ENCODE peak calls at places on chromosomes 13 and 19, in four cellular contexts. One of them, this sample, is unnamed.

GRCh38 chr13:112729408-112729807 is 39.6 kb downstream of the ATP11A start:
- DNase-seq in HepG2: no peak
- DNase-seq in K562: no peak
- DNase-seq in SK-N-SH: no peak
- DNase-seq in this sample: no peak

GRCh38 chr19:2827840-2828489 is 8.3 kb downstream of the ZNF554 start:
- DNase-seq in HepG2: no peak
- DNase-seq in K562: no peak
- DNase-seq in SK-N-SH: no peak
- DNase-seq in this sample: peak

GRCh38 chr19:621819-622218 is 11.5 kb downstream of the POLRMT start:
- DNase-seq in HepG2: no peak
- DNase-seq in K562: no peak
- DNase-seq in SK-N-SH: no peak
- DNase-seq in this sample: no peak

GRCh38 chr19:39506944-39507714 is 7.8 kb upstream of the SELENOV start:
- DNase-seq in HepG2: peak
- DNase-seq in K562: peak
- DNase-seq in SK-N-SH: peak
- DNase-seq in this sample: no peak

GRCh38 chr13:27943951-27944350 is 24.2 kb downstream of the PDX1 start:
- DNase-seq in HepG2: no peak
- DNase-seq in K562: no peak
- DNase-seq in SK-N-SH: no peak
- DNase-seq in this sample: no peak

GRCh38 chr13:112859817-112860190 is 109.2 kb upstream of the MCF2L start:
- DNase-seq in HepG2: no peak
- DNase-seq in K562: no peak
- DNase-seq in SK-N-SH: peak
- DNase-seq in this sample: no peak

GRCh38 chr19:17205237-17206140 is 9.7 kb upstream of the USE1 start:
- DNase-seq in HepG2: peak
- DNase-seq in K562: peak
- DNase-seq in SK-N-SH: peak
- DNase-seq in this sample: no peak

GRCh38 chr13:66657165-66657895 is 572.8 kb downstream of the PCDH9 start:
- DNase-seq in HepG2: peak
- DNase-seq in K562: no peak
- DNase-seq in SK-N-SH: peak
- DNase-seq in this sample: no peak

GRCh38 chr19:43763473-43763939 is 8.7 kb upstream of the SMG9 start:
- DNase-seq in HepG2: no peak
- DNase-seq in K562: no peak
- DNase-seq in SK-N-SH: no peak
- DNase-seq in this sample: no peak

GRCh38 chr13:75794663-75795062 is 158.5 kb downstream of the LMO7 start:
- DNase-seq in HepG2: no peak
- DNase-seq in K562: no peak
- DNase-seq in SK-N-SH: no peak
- DNase-seq in this sample: no peak

GRCh38 chr19:15315101-15315500 is 17.2 kb downstream of the BRD4 start:
- DNase-seq in HepG2: no peak
- DNase-seq in K562: no peak
- DNase-seq in SK-N-SH: no peak
- DNase-seq in this sample: no peak

GRCh38 chr19:17755977-17756670 is 4.8 kb downstream of the FCHO1 start:
- DNase-seq in HepG2: no peak
- DNase-seq in K562: peak
- DNase-seq in SK-N-SH: peak
- DNase-seq in this sample: peak

GRCh38 chr19:993361-993830 is 6.8 kb upstream of the GRIN3B start:
- DNase-seq in HepG2: peak
- DNase-seq in K562: no peak
- DNase-seq in SK-N-SH: no peak
- DNase-seq in this sample: no peak

GRCh38 chr13:36919833-36920611 is at the start of gene SMAD9:
- DNase-seq in HepG2: peak
- DNase-seq in K562: peak
- DNase-seq in SK-N-SH: peak
- DNase-seq in this sample: no peak

GRCh38 chr13:50650936-50651638 is 192.4 kb downstream of the DLEU7 start:
- DNase-seq in HepG2: no peak
- DNase-seq in K562: no peak
- DNase-seq in SK-N-SH: no peak
- DNase-seq in this sample: no peak

GRCh38 chr19:1066748-1067340 is at the start of gene ARHGAP45:
- DNase-seq in HepG2: no peak
- DNase-seq in K562: peak
- DNase-seq in SK-N-SH: peak
- DNase-seq in this sample: no peak

GRCh38 chr13:75250526-75251183 is 231.3 kb downstream of the TBC1D4 start:
- DNase-seq in HepG2: no peak
- DNase-seq in K562: no peak
- DNase-seq in SK-N-SH: no peak
- DNase-seq in this sample: no peak

GRCh38 chr13:29587645-29588044 is 7.8 kb downstream of the SLC7A1 start:
- DNase-seq in HepG2: no peak
- DNase-seq in K562: no peak
- DNase-seq in SK-N-SH: no peak
- DNase-seq in this sample: no peak

GRCh38 chr13:112956516-112957294 is 12.3 kb upstream of the MCF2L start:
- DNase-seq in HepG2: peak
- DNase-seq in K562: no peak
- DNase-seq in SK-N-SH: no peak
- DNase-seq in this sample: no peak

GRCh38 chr13:76991432-76991795 is 467 bp upstream of the CLN5 start:
- DNase-seq in HepG2: no peak
- DNase-seq in K562: no peak
- DNase-seq in SK-N-SH: no peak
- DNase-seq in this sample: peak

GRCh38 chr19:51327066-51327985 is 14.6 kb downstream of the VSIG10L start:
- DNase-seq in HepG2: peak
- DNase-seq in K562: peak
- DNase-seq in SK-N-SH: no peak
- DNase-seq in this sample: no peak

GRCh38 chr19:2488942-2489731 is 13.2 kb downstream of the GADD45B start:
- DNase-seq in HepG2: no peak
- DNase-seq in K562: no peak
- DNase-seq in SK-N-SH: peak
- DNase-seq in this sample: no peak

GRCh38 chr19:42370068-42370520 is 20.0 kb downstream of the CNFN start:
- DNase-seq in HepG2: no peak
- DNase-seq in K562: peak
- DNase-seq in SK-N-SH: no peak
- DNase-seq in this sample: no peak

GRCh38 chr13:52851153-52851962 is 2.9 kb upstream of the PCDH8 start:
- DNase-seq in HepG2: peak
- DNase-seq in K562: no peak
- DNase-seq in SK-N-SH: peak
- DNase-seq in this sample: peak

GRCh38 chr19:28669804-28670203 is 543.1 kb downstream of the UQCRFS1 start:
- DNase-seq in HepG2: no peak
- DNase-seq in K562: no peak
- DNase-seq in SK-N-SH: no peak
- DNase-seq in this sample: no peak

GRCh38 chr13:41458939-41459753 is 1.8 kb downstream of the RGCC start:
- DNase-seq in HepG2: peak
- DNase-seq in K562: peak
- DNase-seq in SK-N-SH: peak
- DNase-seq in this sample: no peak

GRCh38 chr19:42596391-42597071 is 1.8 kb upstream of the CEACAM8 start:
- DNase-seq in HepG2: no peak
- DNase-seq in K562: peak
- DNase-seq in SK-N-SH: peak
- DNase-seq in this sample: no peak

GRCh38 chr13:98454389-98454881 is 122.5 kb downstream of the STK24 start:
- DNase-seq in HepG2: peak
- DNase-seq in K562: no peak
- DNase-seq in SK-N-SH: no peak
- DNase-seq in this sample: no peak
- TF ChIP-seq MXI1 in HepG2: no peak
- TF ChIP-seq MXI1 in K562: no peak
- TF ChIP-seq MXI1 in SK-N-SH: no peak
- TF ChIP-seq MXI1 in this sample: no peak

GRCh38 chr13:48782429-48782840 is 128.7 kb downstream of the CYSLTR2 start:
- DNase-seq in HepG2: peak
- DNase-seq in K562: no peak
- DNase-seq in SK-N-SH: no peak
- DNase-seq in this sample: no peak

GRCh38 chr13:48783831-48784230 is 130.1 kb downstream of the CYSLTR2 start:
- DNase-seq in HepG2: no peak
- DNase-seq in K562: no peak
- DNase-seq in SK-N-SH: no peak
- DNase-seq in this sample: no peak

GRCh38 chr13:48780713-48781341 is 127.1 kb downstream of the CYSLTR2 start:
- DNase-seq in HepG2: no peak
- DNase-seq in K562: no peak
- DNase-seq in SK-N-SH: no peak
- DNase-seq in this sample: no peak

GRCh38 chr13:48784906-48785555 is 131.3 kb downstream of the CYSLTR2 start:
- DNase-seq in HepG2: no peak
- DNase-seq in K562: no peak
- DNase-seq in SK-N-SH: no peak
- DNase-seq in this sample: no peak

GRCh38 chr13:48783181-48783630 is 129.5 kb downstream of the CYSLTR2 start:
- DNase-seq in HepG2: peak
- DNase-seq in K562: no peak
- DNase-seq in SK-N-SH: no peak
- DNase-seq in this sample: no peak
- TF ChIP-seq TAF1 in HepG2: no peak
- TF ChIP-seq TAF1 in K562: no peak
- TF ChIP-seq TAF1 in SK-N-SH: no peak
- TF ChIP-seq TAF1 in this sample: no peak

GRCh38 chr19:35154535-35155406 is at the start of gene FXYD5:
- DNase-seq in HepG2: no peak
- DNase-seq in K562: peak
- DNase-seq in SK-N-SH: peak
- DNase-seq in this sample: no peak

GRCh38 chr19:35156673-35157014 is 2.1 kb downstream of the FXYD5 start:
- DNase-seq in HepG2: no peak
- DNase-seq in K562: no peak
- DNase-seq in SK-N-SH: no peak
- DNase-seq in this sample: no peak

GRCh38 chr19:35155981-35156672 is 1.6 kb downstream of the FXYD5 start:
- DNase-seq in HepG2: no peak
- DNase-seq in K562: no peak
- DNase-seq in SK-N-SH: no peak
- DNase-seq in this sample: no peak

GRCh38 chr19:35153701-35154534 is 617 bp upstream of the FXYD5 start:
- DNase-seq in HepG2: no peak
- DNase-seq in K562: peak
- DNase-seq in SK-N-SH: peak
- DNase-seq in this sample: no peak

GRCh38 chr19:35155441-35155840 is 906 bp downstream of the FXYD5 start:
- DNase-seq in HepG2: no peak
- DNase-seq in K562: peak
- DNase-seq in SK-N-SH: no peak
- DNase-seq in this sample: no peak
- TF ChIP-seq MXI1 in HepG2: no peak
- TF ChIP-seq MXI1 in K562: no peak
- TF ChIP-seq MXI1 in SK-N-SH: no peak
- TF ChIP-seq MXI1 in this sample: peak

GRCh38 chr19:13209797-13210775 is 59.9 kb downstream of the IER2 start:
- DNase-seq in HepG2: no peak
- DNase-seq in K562: no peak
- DNase-seq in SK-N-SH: no peak
- DNase-seq in this sample: no peak

GRCh38 chr19:13214036-13214730 is 64.0 kb downstream of the IER2 start:
- DNase-seq in HepG2: no peak
- DNase-seq in K562: no peak
- DNase-seq in SK-N-SH: no peak
- DNase-seq in this sample: no peak

GRCh38 chr19:13211426-13212308 is 61.5 kb downstream of the IER2 start:
- DNase-seq in HepG2: no peak
- DNase-seq in K562: no peak
- DNase-seq in SK-N-SH: no peak
- DNase-seq in this sample: no peak

GRCh38 chr19:13210941-13211340 is 60.7 kb downstream of the IER2 start:
- DNase-seq in HepG2: no peak
- DNase-seq in K562: no peak
- DNase-seq in SK-N-SH: no peak
- DNase-seq in this sample: no peak

DNA sequence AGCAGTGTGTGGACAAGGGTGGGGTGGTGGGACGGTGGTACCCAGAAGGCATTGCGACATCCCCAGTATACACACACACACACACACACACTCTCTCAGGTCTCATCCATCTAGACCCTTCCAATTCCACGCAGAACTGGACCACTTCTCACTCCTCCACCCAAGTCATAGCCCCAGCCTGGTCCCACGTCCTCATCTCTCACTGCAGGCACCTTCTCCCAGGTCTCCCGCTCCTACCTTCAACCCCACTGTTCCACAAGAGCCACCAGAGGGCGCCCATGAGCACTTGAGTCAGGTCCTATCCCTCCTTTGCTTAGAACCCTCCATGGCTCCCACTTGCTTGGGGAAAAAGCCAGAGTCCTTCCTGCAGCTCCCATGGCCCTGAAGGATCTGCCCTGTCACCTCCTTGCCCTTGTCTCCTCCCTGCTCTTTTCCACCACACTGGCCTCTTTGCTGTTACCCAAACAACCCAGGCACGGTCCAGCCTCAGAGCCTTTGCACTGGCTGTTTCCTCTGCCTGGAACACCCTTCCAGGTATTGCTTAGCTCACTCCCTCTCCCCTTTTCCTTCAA is 62.6 kb downstream of the IER2 start:
- DNase-seq in HepG2: peak
- DNase-seq in K562: peak
- DNase-seq in SK-N-SH: peak
- DNase-seq in this sample: peak
- TF ChIP-seq TAF1 in HepG2: no peak
- TF ChIP-seq TAF1 in K562: no peak
- TF ChIP-seq TAF1 in SK-N-SH: no peak
- TF ChIP-seq TAF1 in this sample: no peak

DNA sequence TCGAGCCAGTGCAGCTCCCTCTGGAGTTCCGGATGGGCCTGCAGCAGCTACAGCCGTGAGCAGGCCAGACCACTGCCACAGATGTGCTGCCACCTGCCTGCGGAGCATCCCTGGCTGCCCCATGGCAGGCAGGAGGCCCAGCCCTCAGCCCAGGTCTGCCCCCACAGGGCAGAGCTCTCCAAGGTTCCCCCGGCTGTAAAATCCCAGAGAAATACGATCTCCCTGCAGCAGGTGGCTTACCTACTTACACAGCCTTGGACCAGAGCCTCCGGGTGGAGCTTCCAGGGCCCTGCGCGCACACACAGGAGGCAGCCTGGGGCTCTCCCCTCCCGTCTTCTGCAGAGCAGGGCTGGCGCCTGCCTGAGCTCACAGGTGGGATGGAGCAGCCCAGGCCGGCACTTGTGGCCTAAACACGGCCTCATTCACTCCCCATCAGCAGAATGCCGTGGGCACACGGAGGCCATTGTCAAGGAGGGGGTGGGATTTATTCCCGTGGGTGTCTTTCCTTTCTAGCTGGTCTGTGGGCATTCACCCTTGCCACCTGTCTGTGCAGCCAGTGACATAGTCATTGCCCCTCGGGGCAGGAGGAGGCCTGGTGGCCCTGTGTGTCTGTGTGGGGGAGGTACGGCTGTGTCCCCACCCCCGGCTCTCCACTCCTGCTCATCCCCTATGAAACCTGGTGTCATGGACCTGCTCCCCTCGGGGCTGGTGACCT is 118.0 kb downstream of the KDM4B start:
- DNase-seq in HepG2: no peak
- DNase-seq in K562: no peak
- DNase-seq in SK-N-SH: peak
- DNase-seq in this sample: no peak
- TF ChIP-seq MXI1 in HepG2: no peak
- TF ChIP-seq MXI1 in K562: no peak
- TF ChIP-seq MXI1 in SK-N-SH: no peak
- TF ChIP-seq MXI1 in this sample: no peak

This sample was measured in GM12878.